ENCODE peak calls at places on chromosome 14, in ten cellular contexts. H is thyroid gland, A is neural crest cell, Q is right lobe of liver, L is tibial artery, C is left ventricle myocardium inferior, K is B cell, V is uterus, B is fibroblast of pulmonary artery, F is sigmoid colon. J is an unnamed sample.

GRCh38 chr14:43786066-43786762 is 720.9 kb downstream of the FSCB start:
- DNase-seq in B (no peak), A (no peak), K (no peak), L (no peak), Q (peak; percentile 89), F (no peak), H (no peak), C (peak; percentile 13), V (no peak), J (no peak)

GRCh38 chr14:29301571-29301970 is 535.0 kb downstream of the FOXG1 start:
- DNase-seq in B (no peak), F (no peak), Q (no peak), A (no peak), H (no peak), L (no peak), K (no peak), V (no peak), C (no peak), J (no peak)

GRCh38 chr14:44962573-44963528 is 861 bp downstream of the TOGARAM1 start:
- DNase-seq in L (peak; percentile 48), K (peak; percentile 45), C (peak; percentile 57), A (no peak), B (peak; percentile 58), F (peak; percentile 87), Q (peak; percentile 68), H (peak; percentile 59), V (peak; percentile 53), J (peak; percentile 12)

GRCh38 chr14:69050235-69051184 is 71.4 kb upstream of the ACTN1 start:
- DNase-seq in B (peak; percentile 61), V (no peak), Q (no peak), H (no peak), F (no peak), L (no peak), A (no peak), K (no peak), C (no peak), J (no peak)

GRCh38 chr14:65821224-65821753 is 408.8 kb downstream of the FUT8 start:
- DNase-seq in B (no peak), H (no peak), L (no peak), C (no peak), Q (no peak), K (no peak), A (no peak), V (no peak), F (no peak), J (no peak)

GRCh38 chr14:59632381-59632780 is 55.8 kb upstream of the CCDC175 start:
- DNase-seq in F (no peak), C (no peak), L (no peak), Q (no peak), H (peak; percentile 45), K (no peak), B (peak; percentile 49), A (peak; percentile 35), V (no peak), J (peak; percentile 64)

GRCh38 chr14:104284636-104285482 is 146.5 kb downstream of the KIF26A start:
- DNase-seq in B (no peak), F (peak; percentile 56), A (no peak), C (peak; percentile 13), H (no peak), Q (peak; percentile 46), L (peak; percentile 17), V (no peak), K (no peak), J (no peak)

GRCh38 chr14:103281496-103282231 is 52.4 kb upstream of the EIF5 start:
- DNase-seq in F (peak; percentile 82), V (peak; percentile 72), L (no peak), C (no peak), B (peak; percentile 58), H (peak; percentile 19), Q (peak; percentile 84), K (no peak), A (peak; percentile 21), J (no peak)

GRCh38 chr14:20886091-20886490 is 5.1 kb upstream of the RNASE3 start:
- DNase-seq in L (no peak), K (no peak), C (no peak), V (no peak), A (no peak), Q (no peak), H (no peak), B (no peak), F (no peak), J (no peak)

GRCh38 chr14:63045234-63045611 is at the start of gene KCNH5:
- DNase-seq in L (no peak), C (peak; percentile 16), F (no peak), B (peak; percentile 50), V (no peak), K (no peak), H (peak; percentile 6), Q (no peak), A (no peak), J (peak; percentile 57)

GRCh38 chr14:77026166-77026929 is 2.2 kb downstream of the IRF2BPL start:
- DNase-seq in Q (peak; percentile 67), A (no peak), F (peak; percentile 81), K (no peak), B (peak; percentile 59), H (peak; percentile 58), L (peak; percentile 42), V (peak; percentile 54), C (peak; percentile 49), J (no peak)

GRCh38 chr14:68781161-68782021 is 11.5 kb downstream of the ZFP36L1 start:
- DNase-seq in K (no peak), V (peak; percentile 50), A (no peak), L (peak; percentile 23), B (no peak), C (no peak), Q (no peak), F (peak; percentile 68), H (no peak), J (no peak)

GRCh38 chr14:67620217-67620789 is 583 bp downstream of the ARG2 start:
- DNase-seq in K (no peak), V (peak; percentile 38), L (no peak), B (peak; percentile 7), F (peak; percentile 68), A (peak; percentile 10), Q (no peak), C (no peak), H (peak; percentile 63), J (no peak)

GRCh38 chr14:67623114-67623513 is 3.4 kb downstream of the ARG2 start:
- DNase-seq in K (no peak), B (peak; percentile 72), V (no peak), F (no peak), A (no peak), L (no peak), Q (no peak), H (peak; percentile 30), C (no peak), J (no peak)

GRCh38 chr14:67618617-67619063 is 1.1 kb upstream of the ARG2 start:
- DNase-seq in B (peak; percentile 90), H (no peak), K (peak; percentile 48), A (no peak), C (no peak), Q (no peak), V (peak; percentile 17), L (no peak), F (no peak), J (peak; percentile 68)

GRCh38 chr14:67622675-67623074 is 3.0 kb downstream of the ARG2 start:
- DNase-seq in K (no peak), F (peak; percentile 83), Q (no peak), H (peak; percentile 66), B (peak; percentile 92), A (no peak), V (peak; percentile 56), L (peak; percentile 46), C (no peak), J (no peak)

DNA sequence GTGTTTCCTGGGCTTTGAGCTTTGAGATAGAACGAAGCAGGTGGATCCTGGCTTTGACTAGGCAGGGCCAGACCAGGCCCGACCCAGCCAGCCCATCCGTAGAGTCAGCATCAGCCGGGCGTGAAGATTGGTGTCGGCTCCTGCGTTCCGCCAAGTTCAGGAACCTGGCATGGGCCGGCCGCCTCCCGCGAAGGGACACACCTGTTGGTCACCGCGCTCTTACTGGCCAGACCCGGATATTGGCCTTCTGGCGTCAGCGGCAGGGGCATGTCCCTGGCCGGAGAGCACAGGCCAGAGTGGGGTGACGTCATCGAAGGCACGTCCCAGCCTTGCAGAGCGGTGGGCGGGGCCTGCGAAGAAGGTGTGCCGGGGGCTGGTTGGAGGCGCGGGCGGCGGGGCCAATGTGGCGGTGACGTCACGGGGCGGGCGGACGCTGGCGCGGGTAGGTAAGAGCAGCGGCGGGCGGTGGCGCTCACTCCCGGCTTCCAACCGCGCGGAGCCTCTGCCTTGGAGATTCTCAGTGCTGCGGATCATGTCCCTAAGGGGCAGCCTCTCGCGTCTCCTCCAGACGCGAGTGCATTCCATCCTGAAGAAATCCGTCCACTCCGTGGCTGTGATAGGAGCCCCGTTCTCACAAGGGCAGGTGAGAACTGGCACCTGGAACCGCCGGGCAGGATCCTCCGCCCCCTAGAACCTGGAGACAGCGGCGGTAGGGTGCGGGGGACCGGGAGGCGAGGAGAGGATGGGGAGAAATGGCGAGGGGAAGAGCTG is at the start of gene ARG2:
- DNase-seq in A (peak; percentile 93), H (peak; percentile 100), F (peak; percentile 98), L (peak; percentile 98), Q (peak; percentile 100), V (peak; percentile 98), C (peak; percentile 97), K (peak; percentile 96), B (peak; percentile 95), J (peak; percentile 95)
- TF ChIP-seq CTCF in A (peak; percentile 27), H (no peak), F (no peak), L (no peak), Q (peak; percentile 24), V (peak; percentile 18), C (no peak), K (no peak), B (no peak), J (peak; percentile 29)

GRCh38 chr14:100025111-100025510 is 40.1 kb upstream of the EVL start:
- DNase-seq in C (no peak), A (no peak), L (no peak), V (no peak), F (no peak), B (peak; percentile 50), K (no peak), Q (no peak), H (no peak), J (peak; percentile 50)
- TF ChIP-seq CTCF in C (peak; percentile 44), A (peak; percentile 43), L (no peak), V (no peak), F (no peak), B (peak; percentile 54), K (no peak), Q (peak; percentile 45), H (no peak), J (peak; percentile 47)

DNA sequence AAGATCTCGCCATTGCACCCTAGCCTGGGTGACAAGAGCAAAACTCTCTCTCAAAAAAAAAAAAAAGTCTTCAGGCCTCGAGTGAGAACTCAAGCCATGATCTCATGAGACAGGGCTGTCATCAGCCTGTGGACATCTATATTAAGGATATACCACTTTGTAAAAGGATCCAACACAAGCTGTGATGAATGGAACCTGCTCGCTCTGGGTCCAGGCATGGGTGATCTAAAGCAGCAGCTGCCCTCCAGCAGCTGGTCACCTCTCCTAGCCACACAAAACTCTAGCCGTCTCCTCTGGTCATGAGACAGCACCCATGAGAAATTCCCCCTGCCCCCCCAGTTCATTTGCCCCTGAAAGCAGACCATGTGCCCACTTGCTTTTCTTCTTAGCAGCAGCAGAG is 19.1 kb upstream of the DGLUCY start:
- DNase-seq in C (no peak), V (no peak), F (no peak), H (no peak), Q (no peak), A (no peak), K (no peak), L (no peak), B (no peak), J (no peak)
- TF ChIP-seq CTCF in C (no peak), V (no peak), F (no peak), H (no peak), Q (no peak), A (no peak), K (no peak), L (no peak), B (no peak), J (no peak)

GRCh38 chr14:57182760-57183503 is 85.8 kb downstream of the EXOC5 start:
- DNase-seq in K (no peak), C (no peak), H (peak; percentile 4), F (no peak), A (no peak), Q (no peak), B (peak; percentile 18), L (no peak), V (no peak), J (peak; percentile 8)
- TF ChIP-seq CTCF in K (no peak), C (no peak), H (no peak), F (no peak), A (peak; percentile 59), Q (peak; percentile 37), B (peak; percentile 40), L (no peak), V (no peak), J (peak; percentile 61)

J was measured in GM13977.